ENCODE peak calls at places on chromosomes 6 and 20, in five cellular contexts. W, J, B, E and F are unnamed samples. For H3K36me3, the result is how much of the 10 kb centered on the place peaks cover.

GRCh38 chr6:31898200-31899011 is 908 bp upstream of the EHMT2 start:
- DNase-seq in W (peak), J (peak), B (no peak), E (no peak), F (no peak)

GRCh38 chr6:112951829-112952228 is 604.7 kb downstream of the RFPL4B start:
- DNase-seq in W (no peak), J (no peak), B (no peak), E (no peak), F (no peak)

GRCh38 chr6:138403324-138403800 is 661 bp upstream of the HEBP2 start:
- DNase-seq in W (peak), J (no peak), B (peak), E (no peak), F (peak)

GRCh38 chr6:168147205-168147738 is 68.3 kb upstream of the FRMD1 start:
- DNase-seq in W (no peak), J (no peak), B (no peak), E (no peak), F (no peak)

GRCh38 chr20:18851556-18852098 is 38.0 kb downstream of the SCP2D1 start:
- DNase-seq in W (no peak), J (no peak), B (no peak), E (no peak), F (no peak)

GRCh38 chr20:24381886-24382285 is 87.5 kb upstream of the SYNDIG1 start:
- DNase-seq in W (no peak), J (no peak), B (no peak), E (no peak), F (no peak)

GRCh38 chr20:33765099-33765498 is 33.3 kb downstream of the ZNF341 start:
- DNase-seq in W (no peak), J (no peak), B (no peak), E (no peak), F (no peak)

GRCh38 chr6:129089357-129089756 is 206.4 kb downstream of the LAMA2 start:
- DNase-seq in W (no peak), J (no peak), B (no peak), E (no peak), F (no peak)

GRCh38 chr6:113649276-113649675 is 207.9 kb upstream of the MARCKS start:
- DNase-seq in W (no peak), J (no peak), B (no peak), E (no peak), F (no peak)

GRCh38 chr6:148497717-148498116 is 155.1 kb downstream of the SASH1 start:
- DNase-seq in W (no peak), J (no peak), B (no peak), E (no peak), F (no peak)

DNA sequence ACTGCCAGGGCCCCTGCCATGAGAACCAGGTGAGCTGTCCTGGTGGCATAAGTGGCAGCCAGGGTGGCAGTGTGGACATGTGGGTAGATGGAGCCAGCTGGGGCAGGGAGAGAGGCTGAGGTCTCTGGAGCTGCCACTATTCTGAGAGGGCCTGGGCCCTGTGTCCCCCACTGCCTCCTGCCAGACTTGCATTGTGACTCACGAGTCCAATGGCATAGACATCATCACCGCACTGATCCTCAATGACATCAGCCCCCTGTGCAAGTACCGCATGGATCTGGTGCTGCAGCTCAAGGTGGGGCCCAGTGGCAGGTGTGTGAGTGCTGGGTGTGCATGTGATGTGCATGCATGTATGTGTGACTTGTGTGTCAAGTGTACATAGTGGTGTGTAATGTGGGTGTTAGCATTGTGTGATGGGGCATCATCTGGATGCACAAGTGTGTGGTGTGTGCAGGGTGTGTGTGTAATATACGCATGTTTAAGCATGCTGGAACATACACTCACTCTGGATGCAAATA is 25.2 kb downstream of the UQCC2 start:
- DNase-seq in W (no peak), J (no peak), B (no peak), E (no peak), F (no peak)
- H3K36me3 ChIP-seq in W (under half), J (half or more), B (half or more), E (under half), F (under half)

DNA sequence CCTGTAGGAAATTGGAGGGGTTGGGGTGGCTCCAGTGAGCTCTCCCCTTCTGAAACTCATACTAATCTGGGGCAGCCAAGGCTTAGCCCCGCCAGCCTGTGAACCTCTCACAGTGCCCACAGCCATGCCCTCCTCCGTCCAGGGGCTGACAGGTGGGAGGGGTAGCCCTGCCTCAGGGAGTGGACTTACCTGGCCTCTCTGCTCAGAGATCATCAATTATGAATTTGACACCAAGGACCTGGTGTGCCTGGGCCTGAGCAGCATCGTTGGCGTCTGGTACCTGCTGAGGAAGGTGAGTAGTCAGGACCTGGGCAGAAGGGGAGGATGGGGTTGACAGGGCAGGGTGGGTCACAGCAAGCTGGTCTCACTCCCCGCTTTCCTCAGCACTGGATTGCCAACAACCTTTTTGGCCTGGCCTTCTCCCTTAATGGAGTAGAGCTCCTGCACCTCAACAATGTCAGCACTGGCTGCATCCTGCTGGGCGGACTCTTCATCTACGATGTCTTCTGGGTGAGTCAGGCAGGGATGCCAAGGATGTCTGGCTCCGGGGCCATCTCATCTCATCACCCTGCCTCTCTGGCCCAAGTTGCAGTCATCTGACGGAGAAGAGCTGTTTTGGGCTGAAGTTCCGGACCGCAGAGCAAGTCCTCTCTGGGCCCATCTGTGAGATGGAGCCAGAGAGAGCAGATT is 34.7 kb downstream of the HM13 start:
- DNase-seq in W (no peak), J (no peak), B (no peak), E (no peak), F (no peak)
- H3K4me3 ChIP-seq in W (no peak), J (no peak), B (no peak), E (no peak), F (no peak)

GRCh38 chr6:57147401-57147800 is 24.7 kb upstream of the BAG2 start:
- DNase-seq in W (no peak), J (no peak), B (no peak), E (peak), F (no peak)

GRCh38 chr6:57143690-57144089 is 28.4 kb upstream of the BAG2 start:
- DNase-seq in W (no peak), J (no peak), B (no peak), E (no peak), F (no peak)

DNA sequence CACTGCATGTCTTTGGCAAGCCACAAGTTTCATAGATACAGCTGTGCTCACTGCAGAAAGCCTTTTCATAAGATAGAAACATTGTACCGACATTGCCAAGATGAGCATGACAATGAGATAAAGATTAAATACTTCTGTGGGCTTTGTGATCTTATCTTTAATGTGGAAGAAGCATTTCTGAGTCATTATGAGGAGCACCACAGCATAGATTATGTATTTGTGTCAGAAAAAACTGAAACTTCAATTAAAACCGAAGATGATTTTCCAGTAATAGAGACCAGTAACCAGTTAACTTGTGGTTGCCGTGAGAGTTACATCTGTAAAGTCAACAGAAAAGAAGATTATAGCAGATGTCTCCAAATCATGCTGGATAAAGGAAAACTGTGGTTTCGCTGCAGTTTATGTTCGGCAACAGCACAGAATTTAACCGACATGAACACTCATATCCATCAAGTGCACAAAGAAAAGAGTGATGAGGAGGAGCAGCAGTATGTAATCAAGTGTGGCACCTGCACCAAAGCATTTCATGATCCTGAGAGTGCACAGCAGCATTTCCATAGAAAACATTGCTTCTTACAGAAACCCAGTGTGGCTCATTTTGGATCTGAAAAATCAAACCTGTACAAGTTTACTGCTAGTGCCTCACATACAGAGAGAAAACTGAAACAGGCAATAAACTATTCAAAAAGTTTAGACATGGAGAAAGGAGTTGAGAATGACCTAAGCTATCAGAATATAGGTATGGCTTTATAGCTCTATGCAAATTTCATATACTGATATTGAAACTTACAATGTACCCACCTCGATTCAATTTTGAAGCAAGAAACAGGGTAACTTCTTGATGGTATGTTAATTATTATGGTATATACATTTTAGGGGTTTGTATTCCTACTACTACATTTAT is 23.9 kb upstream of the BAG2 start:
- DNase-seq in W (no peak), J (no peak), B (no peak), E (peak), F (no peak)
- H3K36me3 ChIP-seq in W (under half), J (under half), B (under half), E (under half), F (under half)

DNA sequence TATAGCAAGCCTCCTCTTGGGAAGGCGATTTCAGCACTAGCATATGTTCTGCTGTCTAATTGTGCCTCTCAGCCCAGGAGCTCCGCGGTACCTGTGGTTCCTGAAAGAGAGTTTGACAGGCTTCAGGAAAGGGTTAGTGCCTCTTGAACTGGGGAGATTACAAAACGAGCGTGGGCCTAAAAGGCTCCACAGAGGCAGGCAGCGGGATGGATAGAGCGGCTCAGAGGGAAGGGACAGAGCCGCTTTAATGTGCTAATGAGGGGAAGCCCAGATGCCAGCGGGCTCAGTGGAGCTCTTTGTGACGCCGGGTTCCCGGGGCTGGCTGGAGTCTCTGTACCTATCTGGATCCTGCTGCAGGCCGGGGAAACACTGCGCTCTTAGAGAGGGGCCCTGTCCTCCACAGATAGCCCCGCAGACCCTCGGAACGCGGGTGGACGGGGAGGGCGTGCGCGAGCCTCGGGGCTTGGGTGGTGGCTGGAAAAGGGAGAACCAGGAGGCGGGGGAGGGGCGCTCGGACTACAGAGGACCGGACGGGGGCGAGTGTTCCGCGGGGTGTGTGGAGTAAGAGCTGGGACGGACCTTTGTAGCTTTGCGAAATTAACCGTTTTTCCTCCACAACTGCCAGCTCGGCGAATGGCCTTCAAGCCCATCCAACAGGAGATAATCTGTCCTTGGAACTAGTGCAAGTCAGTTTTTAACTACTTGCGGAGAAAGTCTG is 12.9 kb downstream of the SLC35F1 start:
- DNase-seq in W (peak), J (no peak), B (no peak), E (no peak), F (no peak)
- H3K4me3 ChIP-seq in W (peak), J (no peak), B (peak), E (peak), F (no peak)

GRCh38 chr20:32152421-32153155 is 43.1 kb downstream of the TM9SF4 start:
- DNase-seq in W (no peak), J (no peak), B (peak), E (no peak), F (no peak)

GRCh38 chr20:32153156-32153665 is 43.7 kb downstream of the TM9SF4 start:
- DNase-seq in W (no peak), J (no peak), B (peak), E (no peak), F (no peak)

GRCh38 chr20:32150291-32150848 is 40.9 kb downstream of the TM9SF4 start:
- DNase-seq in W (no peak), J (no peak), B (no peak), E (no peak), F (no peak)

GRCh38 chr20:32155017-32155965 is 45.8 kb downstream of the TM9SF4 start:
- DNase-seq in W (peak), J (peak), B (peak), E (peak), F (no peak)

DNA sequence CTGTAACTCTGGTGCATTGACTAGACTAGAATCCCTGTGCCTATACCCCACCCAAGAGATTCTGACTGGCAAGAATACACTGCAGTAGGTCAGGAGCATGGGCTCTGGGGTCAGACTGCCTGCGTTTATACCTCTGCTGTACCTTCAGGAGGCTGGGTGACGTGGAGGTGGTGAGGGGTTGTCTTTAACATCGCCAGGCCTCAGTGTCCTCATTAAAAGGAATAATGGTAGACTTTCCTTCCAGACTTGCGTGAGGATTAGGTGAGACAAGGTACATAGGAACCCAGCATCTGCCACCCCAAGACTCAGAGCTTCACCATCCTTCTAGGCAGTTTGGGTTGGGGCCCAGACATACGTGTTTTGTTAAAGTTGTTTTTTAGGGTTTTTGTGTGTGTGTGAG is 44.3 kb downstream of the TM9SF4 start:
- DNase-seq in W (no peak), J (no peak), B (peak), E (no peak), F (no peak)
- H3K36me3 ChIP-seq in W (under half), J (under half), B (half or more), E (half or more), F (under half)

GRCh38 chr6:136762022-136762975 is 30.0 kb downstream of the MAP3K5 start:
- DNase-seq in W (no peak), J (no peak), B (no peak), E (no peak), F (no peak)
- H3K4me3 ChIP-seq in W (no peak), J (peak), B (peak), E (no peak), F (peak)